ENCODE peak calls at places on chromosome 2, in five cellular contexts. U, B, A, S and H are unnamed samples.

GRCh38 chr2:176099159-176099736 is 347 bp upstream of the HOXD12 start:
- DNase-seq in U (no peak), B (no peak), A (no peak), S (no peak), H (no peak)

GRCh38 chr2:8438476-8438875 is 243.4 kb upstream of the ID2 start:
- DNase-seq in U (no peak), B (no peak), A (no peak), S (no peak), H (no peak)

GRCh38 chr2:240393831-240394410 is 41.5 kb upstream of the GPC1 start:
- DNase-seq in U (peak), B (peak), A (no peak), S (no peak), H (no peak)

GRCh38 chr2:188610827-188611226 is 319.2 kb downstream of the GULP1 start:
- DNase-seq in U (no peak), B (peak), A (no peak), S (no peak), H (no peak)

GRCh38 chr2:64173156-64174135 is 29.2 kb upstream of the PELI1 start:
- DNase-seq in U (no peak), B (no peak), A (no peak), S (peak), H (no peak)

GRCh38 chr2:163191372-163191771 is 352.8 kb upstream of the KCNH7 start:
- DNase-seq in U (no peak), B (peak), A (no peak), S (peak), H (no peak)

GRCh38 chr2:27051902-27052645 is 606 bp downstream of the AGBL5 start:
- DNase-seq in U (no peak), B (no peak), A (peak), S (no peak), H (no peak)

GRCh38 chr2:9140570-9141378 is 65.8 kb upstream of the ASAP2 start:
- DNase-seq in U (no peak), B (no peak), A (no peak), S (no peak), H (no peak)

GRCh38 chr2:54947596-54948519 is 102.4 kb downstream of the RTN4 start:
- DNase-seq in U (no peak), B (no peak), A (no peak), S (no peak), H (no peak)

GRCh38 chr2:162067596-162067995 is 6.4 kb downstream of the DPP4 start:
- DNase-seq in U (no peak), B (no peak), A (no peak), S (no peak), H (no peak)

GRCh38 chr2:1591461-1591770 is 152.9 kb downstream of the PXDN start:
- DNase-seq in U (no peak), B (no peak), A (no peak), S (no peak), H (no peak)

GRCh38 chr2:140199312-140199711 is 1419.1 kb upstream of the NXPH2 start:
- DNase-seq in U (no peak), B (no peak), A (no peak), S (no peak), H (no peak)

GRCh38 chr2:233426619-233427342 is 72.5 kb downstream of the DGKD start:
- DNase-seq in U (peak), B (peak), A (peak), S (no peak), H (peak)

GRCh38 chr2:8319219-8319618 is 362.6 kb upstream of the ID2 start:
- DNase-seq in U (no peak), B (peak), A (no peak), S (no peak), H (no peak)

GRCh38 chr2:108128226-108128786 is 111.5 kb upstream of the SULT1C3 start:
- DNase-seq in U (no peak), B (no peak), A (no peak), S (no peak), H (no peak)

GRCh38 chr2:12816379-12817306 is 99.9 kb downstream of the TRIB2 start:
- DNase-seq in U (no peak), B (peak), A (no peak), S (no peak), H (no peak)

GRCh38 chr2:58702302-58702696 is 461.2 kb upstream of the FANCL start:
- DNase-seq in U (no peak), B (no peak), A (no peak), S (no peak), H (no peak)

GRCh38 chr2:205375453-205375852 is 306.8 kb upstream of the NRP2 start:
- DNase-seq in U (no peak), B (peak), A (no peak), S (no peak), H (no peak)

GRCh38 chr2:28621172-28622100 is 125.6 kb downstream of the PLB1 start:
- DNase-seq in U (peak), B (peak), A (peak), S (peak), H (peak)

GRCh38 chr2:144249035-144249637 is 270.8 kb downstream of the ZEB2 start:
- DNase-seq in U (no peak), B (peak), A (no peak), S (peak), H (no peak)

GRCh38 chr2:231132126-231132525 is 7.3 kb upstream of the HTR2B start:
- DNase-seq in U (no peak), B (peak), A (no peak), S (no peak), H (peak)

GRCh38 chr2:95262896-95263542 is 11.2 kb upstream of the PROM2 start:
- DNase-seq in U (no peak), B (no peak), A (no peak), S (no peak), H (no peak)

GRCh38 chr2:39107724-39108273 is 13.1 kb downstream of the SOS1 start:
- DNase-seq in U (no peak), B (no peak), A (no peak), S (no peak), H (no peak)

GRCh38 chr2:139020287-139020686 is 240.1 kb upstream of the NXPH2 start:
- DNase-seq in U (no peak), B (no peak), A (no peak), S (no peak), H (no peak)

GRCh38 chr2:136005462-136006205 is 20.2 kb upstream of the DARS1 start:
- DNase-seq in U (no peak), B (no peak), A (no peak), S (peak), H (no peak)

GRCh38 chr2:16554184-16554583 is 111.5 kb downstream of the CYRIA start:
- DNase-seq in U (no peak), B (no peak), A (no peak), S (no peak), H (no peak)

GRCh38 chr2:177572236-177572671 is 179.7 kb downstream of the AGPS start:
- DNase-seq in U (peak), B (peak), A (no peak), S (no peak), H (no peak)

GRCh38 chr2:157853211-157853610 is 22.9 kb downstream of the ACVR1 start:
- DNase-seq in U (no peak), B (peak), A (no peak), S (no peak), H (no peak)

GRCh38 chr2:233513953-233514655 is 52.5 kb downstream of the USP40 start:
- DNase-seq in U (no peak), B (no peak), A (no peak), S (peak), H (no peak)

GRCh38 chr2:188517549-188518255 is 226.0 kb downstream of the GULP1 start:
- DNase-seq in U (no peak), B (no peak), A (no peak), S (no peak), H (no peak)

GRCh38 chr2:45964226-45964841 is 312.9 kb downstream of the PRKCE start:
- DNase-seq in U (peak), B (peak), A (peak), S (no peak), H (peak)

GRCh38 chr2:106193491-106193976 is 567 bp downstream of the UXS1 start:
- DNase-seq in U (no peak), B (no peak), A (no peak), S (peak), H (no peak)

GRCh38 chr2:85675427-85675826 is 7.4 kb upstream of the SFTPB start:
- DNase-seq in U (no peak), B (no peak), A (no peak), S (no peak), H (no peak)

DNA sequence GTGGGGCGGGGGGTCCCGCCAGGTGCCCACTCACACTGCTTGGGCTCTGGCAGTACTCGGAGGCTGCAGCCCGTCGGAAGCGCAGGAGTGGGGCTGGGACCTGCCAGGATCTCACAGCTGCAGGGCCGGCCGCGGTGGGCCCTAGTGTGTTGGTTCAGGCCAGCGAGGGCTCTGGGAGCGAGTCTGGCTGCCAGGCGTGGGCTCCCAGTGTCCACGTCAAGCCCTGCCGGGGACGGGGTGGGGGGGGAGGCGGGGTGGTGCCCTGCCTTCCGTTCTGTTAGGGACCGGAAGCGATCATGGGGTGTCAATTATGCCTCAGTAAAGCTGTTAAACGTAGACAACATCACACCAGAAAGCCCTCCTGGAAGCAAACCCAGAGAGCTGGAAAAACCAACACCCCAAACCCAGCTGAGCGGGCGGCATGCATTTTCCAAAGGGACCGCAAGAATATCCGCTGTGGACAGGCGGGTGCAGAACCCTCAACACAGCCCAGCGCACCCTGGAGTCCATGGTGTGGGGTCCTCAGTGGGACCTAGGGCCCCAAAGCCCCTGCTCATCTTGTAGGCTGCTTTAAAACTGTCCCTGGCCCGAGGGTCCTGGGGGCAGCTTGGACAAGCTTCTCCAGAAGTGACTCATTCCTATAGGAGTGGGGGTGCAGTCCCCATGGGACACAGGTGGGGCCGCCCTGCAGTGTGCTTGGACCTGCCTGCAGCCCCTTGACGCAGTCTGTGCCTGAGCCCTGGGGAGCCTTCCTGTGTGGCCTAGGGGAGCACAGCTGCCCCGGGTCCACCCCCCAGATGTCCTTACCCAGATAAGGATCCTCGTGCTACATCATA is 1.3 kb upstream of the HS6ST1 start:
- DNase-seq in U (no peak), B (no peak), A (peak), S (no peak), H (no peak)
- H3K4me3 ChIP-seq in U (no peak), B (no peak), A (no peak), S (no peak), H (no peak)

DNA sequence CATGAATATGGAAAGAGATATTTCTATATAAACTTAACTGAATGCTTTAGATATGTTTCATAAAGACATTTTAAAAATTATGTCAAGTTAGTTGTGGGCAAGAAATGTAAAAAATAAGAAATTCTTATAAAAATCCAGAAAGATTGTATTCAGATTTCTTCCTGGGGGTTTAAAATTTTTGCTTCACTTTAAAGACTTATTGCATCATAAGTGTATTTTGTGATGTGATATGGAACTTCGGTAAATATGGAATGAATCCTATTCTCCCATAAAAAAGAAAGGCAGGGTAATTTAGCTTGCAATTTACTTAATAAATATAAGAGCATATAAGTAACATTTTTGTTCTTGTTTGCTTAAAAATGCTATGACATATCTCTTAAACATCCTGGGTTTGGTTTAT is 104.8 kb upstream of the CWC22 start:
- DNase-seq in U (no peak), B (no peak), A (no peak), S (no peak), H (no peak)
- H3K4me3 ChIP-seq in U (no peak), B (no peak), A (no peak), S (no peak), H (no peak)

DNA sequence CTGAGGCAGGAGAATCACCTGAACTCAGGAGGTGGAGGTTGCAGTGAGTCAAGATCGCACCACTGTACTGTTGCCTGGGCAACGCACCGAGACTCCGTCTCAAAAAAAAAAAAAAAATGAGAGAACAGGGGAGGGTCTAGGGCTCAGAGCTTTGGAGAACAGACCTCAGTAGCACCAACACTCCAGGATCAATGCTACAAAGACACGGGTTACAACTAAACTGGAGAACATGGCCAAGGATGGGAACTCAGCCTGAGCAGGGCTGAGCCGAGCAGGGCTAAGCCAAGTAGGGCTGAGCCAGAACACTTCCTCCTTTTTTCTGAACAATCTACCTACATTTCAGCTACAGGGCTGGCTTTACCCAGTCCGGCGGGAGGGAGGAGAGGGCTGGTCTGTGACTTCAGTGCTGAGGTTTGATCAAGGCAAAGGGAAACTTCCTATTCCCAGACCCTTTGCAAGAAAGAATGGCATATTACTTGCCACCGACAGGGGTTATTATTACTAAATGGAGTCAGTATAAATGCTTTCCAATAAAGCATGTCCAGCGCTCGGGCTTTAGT is 2.9 kb upstream of the CASP8 start:
- DNase-seq in U (no peak), B (no peak), A (no peak), S (peak), H (no peak)
- H3K4me3 ChIP-seq in U (peak), B (peak), A (peak), S (peak), H (peak)

DNA sequence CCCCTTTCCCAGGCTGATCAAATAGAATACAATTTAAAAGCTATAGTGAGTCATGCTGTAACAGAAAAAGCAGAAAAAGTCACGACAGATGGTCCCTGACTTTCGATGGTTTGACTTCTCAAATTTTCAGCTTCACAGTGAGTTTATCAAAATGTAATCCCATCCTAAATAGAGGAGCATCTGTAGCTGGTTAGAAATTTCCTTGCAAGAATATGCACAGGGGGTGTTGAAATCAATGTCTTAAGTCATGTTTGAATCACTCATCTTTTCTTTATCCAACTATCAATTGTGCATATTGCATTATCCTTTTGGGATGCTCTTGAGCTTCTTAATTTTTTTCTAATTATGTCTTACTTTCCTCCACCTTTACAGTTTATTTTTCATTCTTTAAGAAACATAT is 500.3 kb downstream of the LRP1B start:
- DNase-seq in U (no peak), B (no peak), A (no peak), S (no peak), H (no peak)
- H3K4me3 ChIP-seq in U (no peak), B (no peak), A (no peak), S (no peak), H (no peak)

DNA sequence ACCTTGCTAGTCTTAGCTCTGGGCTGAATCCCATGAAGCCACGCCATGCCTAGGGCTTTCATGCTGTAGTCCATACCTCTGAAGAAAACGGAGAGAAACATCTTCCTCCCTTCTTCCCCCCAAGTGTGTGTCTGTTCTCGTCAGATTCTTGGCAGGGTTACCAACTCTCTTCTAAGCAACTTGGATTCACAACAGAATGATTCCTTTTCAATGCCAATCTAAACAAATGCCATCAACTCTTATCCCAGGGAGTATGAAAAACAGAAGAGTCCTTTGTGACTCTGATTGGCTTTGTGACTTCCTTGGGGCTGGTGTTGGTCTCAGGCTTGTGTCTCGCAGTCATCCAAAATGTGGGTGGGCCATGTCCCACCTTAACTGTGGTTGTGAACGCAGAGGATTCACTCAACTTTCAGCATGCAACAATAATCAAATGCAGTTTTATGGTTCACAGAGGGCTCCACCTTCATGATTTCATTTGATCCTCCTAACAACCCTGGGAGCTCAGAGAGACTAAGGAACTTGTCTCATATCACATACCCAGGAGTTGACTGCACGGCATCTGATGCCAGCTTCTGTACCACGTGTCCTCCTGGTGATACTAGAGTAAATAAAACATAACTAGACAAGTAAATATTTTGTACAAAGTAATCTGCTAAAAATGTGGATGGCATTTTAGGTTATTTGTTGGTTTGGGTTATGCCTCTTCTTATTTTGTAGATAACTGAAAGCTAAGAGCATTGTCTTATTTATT is 186.0 kb upstream of the TNP1 start:
- DNase-seq in U (peak), B (no peak), A (no peak), S (no peak), H (no peak)
- H3K4me3 ChIP-seq in U (no peak), B (no peak), A (no peak), S (no peak), H (no peak)